ENCODE peak calls at places on chromosomes 5 and 9, in six cellular contexts. J is SK-N-DZ; E is GM04503; I is activated T-cell treated with anti-CD3 and anti-CD28 coated beads for 24 hours; N is activated CD4-positive, alpha-beta memory T cell treated with anti-CD3 and anti-CD28 coated beads, Interleukin-2, amount 10 ng/mL, durations not matched to agents 7 days and 5 days; K is iris pigment epithelial cell. H is an unnamed sample.

GRCh38 chr5:98656106-98656795 is 117.2 kb upstream of the RGMB start:
- DNase-seq in E (no peak), N (no peak), K (peak; percentile 48), J (no peak), I (no peak), H (peak; percentile 3)

GRCh38 chr9:87490907-87491306 is 6.8 kb upstream of the DAPK1 start:
- DNase-seq in J (no peak), I (no peak), K (no peak), N (no peak), E (no peak), H (no peak)

GRCh38 chr9:6566409-6567139 is 79.0 kb downstream of the GLDC start:
- DNase-seq in N (peak; percentile 72), J (no peak), I (peak; percentile 26), E (peak; percentile 90), K (peak; percentile 98), H (peak; percentile 49)

GRCh38 chr9:134658378-134658955 is 16.9 kb downstream of the COL5A1 start:
- DNase-seq in I (no peak), J (no peak), E (no peak), N (no peak), K (no peak), H (no peak)

GRCh38 chr9:22146604-22147003 is 137.5 kb upstream of the CDKN2B start:
- DNase-seq in K (no peak), J (no peak), I (no peak), E (no peak), N (no peak), H (no peak)

GRCh38 chr9:104810421-104811339 is 46.8 kb downstream of the NIPSNAP3B start:
- DNase-seq in N (no peak), I (no peak), K (peak; percentile 65), E (no peak), J (no peak), H (no peak)

GRCh38 chr5:132090107-132090506 is 16.5 kb downstream of the CSF2 start:
- DNase-seq in N (no peak), E (peak; percentile 62), K (peak; percentile 80), J (no peak), I (no peak), H (no peak)

GRCh38 chr9:4192450-4192849 is 107.4 kb downstream of the GLIS3 start:
- DNase-seq in E (no peak), J (no peak), K (peak; percentile 53), I (no peak), N (no peak), H (no peak)